ENCODE peak calls at places on chromosome 22, in eight cellular contexts. B, U, M, W, N, L, F and I are unnamed samples. For H3K4me1, the result is how much of the 10 kb centered on the place peaks cover.

GRCh38 chr22:44261861-44262595 is 50.7 kb downstream of the SHISAL1 start:
- DNase-seq in U (no peak), B (peak), N (no peak), W (no peak), F (no peak), L (peak), M (no peak), I (no peak)

GRCh38 chr22:22167791-22168189 is 76.8 kb upstream of the VPREB1 start:
- DNase-seq in U (peak), B (no peak), N (no peak), M (no peak), L (no peak), W (no peak), F (no peak), I (peak)

GRCh38 chr22:37746366-37747089 is 49.7 kb downstream of the TRIOBP start:
- DNase-seq in F (no peak), U (peak), B (peak), N (no peak), M (no peak), W (no peak), L (peak), I (no peak)

GRCh38 chr22:31586137-31586920 is 75.7 kb downstream of the PISD start:
- DNase-seq in F (peak), N (no peak), M (no peak), L (no peak), W (no peak), U (no peak), B (no peak), I (no peak)

GRCh38 chr22:35114296-35114980 is 48.5 kb downstream of the ISX start:
- DNase-seq in M (no peak), F (no peak), U (no peak), L (no peak), W (no peak), N (no peak), B (no peak), I (no peak)

GRCh38 chr22:38843716-38844660 is at the start of gene NPTXR:
- DNase-seq in M (no peak), N (peak), W (no peak), F (peak), L (peak), B (peak), U (no peak), I (no peak)

GRCh38 chr22:31556627-31557203 is 60.4 kb downstream of the SFI1 start:
- DNase-seq in B (no peak), W (peak), F (peak), L (no peak), N (peak), M (no peak), U (peak), I (peak)

GRCh38 chr22:39574779-39575551 is 4.4 kb downstream of the CACNA1I start:
- DNase-seq in N (no peak), F (peak), W (no peak), L (no peak), B (no peak), M (no peak), U (no peak), I (no peak)

GRCh38 chr22:44360686-44361381 is 48.1 kb upstream of the SHISAL1 start:
- DNase-seq in M (no peak), W (no peak), N (peak), F (peak), B (peak), L (no peak), U (no peak), I (no peak)

DNA sequence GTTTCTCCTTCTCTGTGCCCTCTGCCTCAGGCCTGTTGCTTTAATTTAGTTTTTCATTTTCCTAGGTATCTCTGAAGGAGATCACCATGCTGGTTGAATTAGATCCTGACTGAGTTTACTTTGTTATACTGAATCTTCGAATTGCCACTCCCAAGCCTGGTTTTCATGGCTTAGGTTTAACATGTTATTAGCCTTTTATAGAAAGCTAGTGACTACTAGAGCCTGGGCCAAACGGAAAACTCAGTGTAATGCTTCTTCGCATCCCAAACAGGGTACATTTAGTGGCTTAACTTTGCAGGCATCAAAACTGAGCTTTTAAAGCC is 3.6 kb downstream of the CRKL start:
- DNase-seq in M (no peak), F (no peak), B (no peak), U (no peak), N (no peak), W (no peak), L (no peak), I (no peak)
- H3K4me3 ChIP-seq in M (peak), F (peak), B (peak), U (peak), N (peak), W (no peak), L (no peak), I (peak)

DNA sequence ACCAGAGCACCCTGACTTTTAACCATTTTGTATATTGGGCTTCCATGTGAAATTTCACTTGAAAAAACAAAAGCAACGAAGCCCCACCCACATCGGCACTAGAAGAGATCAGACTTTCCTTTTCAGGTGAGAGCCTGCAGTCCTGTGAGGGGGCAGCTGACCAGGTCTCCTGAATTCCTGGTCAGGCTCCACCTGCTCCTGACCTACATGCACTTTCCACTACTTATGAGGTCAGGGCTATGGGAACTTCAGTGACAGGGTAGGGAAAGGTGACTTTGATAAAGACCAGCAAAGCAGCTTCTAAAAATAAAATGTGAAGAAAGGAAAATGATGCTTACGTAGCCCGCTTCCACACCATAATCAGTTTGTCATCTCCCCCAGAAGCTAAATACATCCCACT is 24.7 kb downstream of the HIRA start:
- DNase-seq in N (no peak), L (no peak), W (no peak), M (no peak), U (no peak), F (no peak), B (no peak), I (no peak)
- H3K27ac ChIP-seq in N (no peak), L (peak), W (no peak), M (no peak), U (no peak), F (no peak), B (no peak), I (no peak)

DNA sequence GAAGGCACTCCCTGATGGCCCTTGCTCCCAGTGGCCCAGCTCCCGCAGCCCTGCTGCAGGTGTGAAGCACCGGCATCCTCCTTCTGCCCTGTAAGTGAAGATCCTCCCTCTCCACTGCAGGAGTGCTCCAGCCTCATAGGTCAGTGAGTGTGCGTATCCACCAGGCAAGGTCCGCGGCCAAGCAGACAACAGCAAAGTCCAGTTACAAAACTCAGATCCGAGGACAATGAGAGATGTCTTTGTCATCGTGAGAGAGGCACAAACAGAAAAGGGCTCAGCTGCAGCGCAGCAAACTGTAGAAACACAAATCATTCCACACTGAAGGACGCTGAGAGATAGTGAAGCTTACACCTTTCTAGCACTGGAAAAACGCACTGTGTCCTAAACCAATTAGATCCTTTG is 46.1 kb downstream of the MYH9 start:
- DNase-seq in L (no peak), U (no peak), F (no peak), M (no peak), B (no peak), W (no peak), N (no peak), I (no peak)
- H3K4me1 ChIP-seq in L (half or more), U (under half), F (half or more), M (under half), B (under half), W (half or more), N (under half), I (under half)

DNA sequence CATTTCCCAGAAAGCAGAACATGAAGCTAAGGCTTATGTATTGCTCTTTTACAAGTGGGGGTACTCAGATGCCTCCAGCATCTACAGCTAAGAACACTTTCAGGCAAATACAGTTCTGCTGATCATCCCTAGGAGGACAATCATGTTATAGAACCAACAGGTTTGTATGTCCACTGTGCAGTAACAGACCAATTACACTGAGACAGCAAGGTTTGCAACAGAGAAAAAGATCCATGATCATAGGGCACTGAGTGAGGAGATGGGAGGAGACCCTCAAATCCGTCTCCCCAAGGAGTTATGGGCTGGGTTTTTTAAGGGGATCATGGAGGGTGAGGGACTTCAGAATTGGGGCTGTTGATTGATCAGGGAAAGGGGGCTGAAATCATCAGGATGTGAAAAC is 39.1 kb upstream of the GRK3 start:
- DNase-seq in B (no peak), N (no peak), M (no peak), U (no peak), W (no peak), L (no peak), F (no peak), I (no peak)
- H3K4me3 ChIP-seq in B (no peak), N (no peak), M (no peak), U (no peak), W (no peak), L (no peak), F (no peak), I (no peak)

GRCh38 chr22:20206709-20207215 is 55.9 kb upstream of the CCDC188 start:
- DNase-seq in N (no peak), M (no peak), L (no peak), B (no peak), F (peak), U (peak), W (no peak), I (peak)
- H3K27ac ChIP-seq in N (peak), M (no peak), L (peak), B (peak), F (peak), U (peak), W (no peak), I (no peak)